ENCODE peak calls at places on chromosome 13, in five cellular contexts. V, R, X, D and I are unnamed samples.

GRCh38 chr13:62209539-62209938 is 793.9 kb upstream of the PCDH20 start:
- DNase-seq in V (no peak), R (peak; percentile 94), X (no peak), D (no peak), I (no peak)

GRCh38 chr13:48278806-48279205 is 24.7 kb upstream of the RB1 start:
- DNase-seq in V (no peak), R (no peak), X (no peak), D (no peak), I (no peak)

GRCh38 chr13:44758595-44759221 is 182.6 kb upstream of the TSC22D1 start:
- DNase-seq in V (no peak), R (no peak), X (peak; percentile 40), D (no peak), I (no peak)

GRCh38 chr13:32134991-32135390 is 103.4 kb downstream of the FRY start:
- DNase-seq in V (no peak), R (no peak), X (no peak), D (no peak), I (no peak)

GRCh38 chr13:19586904-19587634 is 25.7 kb upstream of the TPTE2 start:
- DNase-seq in V (no peak), R (peak; percentile 79), X (peak; percentile 16), D (peak; percentile 57), I (peak; percentile 74)

GRCh38 chr13:28173793-28174192 is 35.4 kb downstream of the PAN3 start:
- DNase-seq in V (no peak), R (no peak), X (no peak), D (no peak), I (no peak)

GRCh38 chr13:107665926-107666458 is 549.3 kb downstream of the LIG4 start:
- DNase-seq in V (no peak), R (no peak), X (no peak), D (no peak), I (no peak)

GRCh38 chr13:102679449-102680132 is 15.3 kb downstream of the METTL21C start:
- DNase-seq in V (no peak), R (no peak), X (peak; percentile 3), D (no peak), I (no peak)

GRCh38 chr13:40120288-40120687 is 464.8 kb downstream of the COG6 start:
- DNase-seq in V (no peak), R (no peak), X (no peak), D (no peak), I (no peak)

GRCh38 chr13:80928241-80928640 is 587.3 kb upstream of the SPRY2 start:
- DNase-seq in V (no peak), R (no peak), X (no peak), D (no peak), I (no peak)

GRCh38 chr13:26949701-26950345 is 189.2 kb upstream of the GPR12 start:
- DNase-seq in V (peak; percentile 31), R (no peak), X (peak; percentile 19), D (no peak), I (no peak)

GRCh38 chr13:58437436-58437835 is 805.9 kb downstream of the PCDH17 start:
- DNase-seq in V (no peak), R (no peak), X (peak; percentile 2), D (no peak), I (no peak)

GRCh38 chr13:32499538-32500210 is 38.9 kb downstream of the N4BP2L2 start:
- DNase-seq in V (no peak), R (no peak), X (no peak), D (no peak), I (no peak)